ENCODE peak calls at places on chromosomes 2 and 18, in eight cellular contexts. N is cardiac muscle cell; P is PC-9; Z is CD4-positive, alpha-beta T cell; F is neural crest cell; G is AG10803; B is epithelial cell of esophagus; A is type B pancreatic cell. J is an unnamed sample.

GRCh38 chr2:39494784-39495251 is 57.7 kb upstream of the MAP4K3 start:
- DNase-seq in N (peak), P (peak), Z (no peak), F (no peak), G (peak), B (peak), A (no peak), J (peak)

GRCh38 chr2:96715658-96716057 is 24.2 kb downstream of the LMAN2L start:
- DNase-seq in N (peak), P (no peak), Z (no peak), F (no peak), G (peak), B (peak), A (no peak), J (no peak)

GRCh38 chr2:44777542-44777941 is 164.0 kb upstream of the SIX3 start:
- DNase-seq in N (peak), P (no peak), Z (no peak), F (no peak), G (no peak), B (peak), A (no peak), J (peak)

GRCh38 chr2:68746408-68746807 is 11.8 kb downstream of the ARHGAP25 start:
- DNase-seq in N (no peak), P (no peak), Z (no peak), F (no peak), G (no peak), B (no peak), A (no peak), J (no peak)

GRCh38 chr2:233905945-233906344 is 11.2 kb upstream of the TRPM8 start:
- DNase-seq in N (no peak), P (no peak), Z (no peak), F (no peak), G (no peak), B (no peak), A (no peak), J (no peak)

GRCh38 chr2:23618696-23619530 is 233.9 kb downstream of the KLHL29 start:
- DNase-seq in N (no peak), P (no peak), Z (no peak), F (no peak), G (no peak), B (peak), A (no peak), J (no peak)

GRCh38 chr2:1746174-1747064 is 2.1 kb upstream of the PXDN start:
- DNase-seq in N (no peak), P (no peak), Z (no peak), F (no peak), G (no peak), B (no peak), A (no peak), J (no peak)

GRCh38 chr2:105681927-105682326 is 62.8 kb upstream of the NCK2 start:
- DNase-seq in N (no peak), P (no peak), Z (no peak), F (no peak), G (no peak), B (no peak), A (no peak), J (no peak)

GRCh38 chr2:70962885-70963878 is 15.2 kb upstream of the ANKRD53 start:
- DNase-seq in N (no peak), P (no peak), Z (no peak), F (no peak), G (no peak), B (no peak), A (peak), J (no peak)

GRCh38 chr18:79556829-79557585 is 122.6 kb upstream of the CTDP1 start:
- DNase-seq in N (no peak), P (no peak), Z (no peak), F (no peak), G (no peak), B (no peak), A (no peak), J (no peak)

GRCh38 chr2:20242727-20243377 is 17.9 kb upstream of the SDC1 start:
- DNase-seq in N (no peak), P (no peak), Z (no peak), F (no peak), G (no peak), B (no peak), A (no peak), J (no peak)

GRCh38 chr2:54704688-54705605 is 18.5 kb upstream of the EML6 start:
- DNase-seq in N (peak), P (peak), Z (no peak), F (no peak), G (peak), B (peak), A (no peak), J (no peak)

GRCh38 chr2:68994864-68995263 is 18.1 kb upstream of the ANTXR1 start:
- DNase-seq in N (peak), P (peak), Z (no peak), F (no peak), G (peak), B (no peak), A (no peak), J (no peak)

GRCh38 chr2:60368437-60368836 is 185.0 kb downstream of the BCL11A start:
- DNase-seq in N (no peak), P (no peak), Z (no peak), F (no peak), G (no peak), B (no peak), A (no peak), J (no peak)

GRCh38 chr18:58335223-58335622 is 291.2 kb downstream of the NEDD4L start:
- DNase-seq in N (no peak), P (no peak), Z (no peak), F (no peak), G (no peak), B (no peak), A (no peak), J (peak)

GRCh38 chr18:58336605-58337004 is 292.3 kb downstream of the ALPK2 start:
- DNase-seq in N (no peak), P (no peak), Z (no peak), F (no peak), G (no peak), B (peak), A (no peak), J (no peak)

GRCh38 chr18:58337285-58337684 is 291.6 kb downstream of the ALPK2 start:
- DNase-seq in N (no peak), P (no peak), Z (no peak), F (no peak), G (no peak), B (no peak), A (no peak), J (no peak)

GRCh38 chr18:58334061-58334460 is 290.0 kb downstream of the NEDD4L start:
- DNase-seq in N (no peak), P (no peak), Z (no peak), F (no peak), G (no peak), B (no peak), A (no peak), J (no peak)

GRCh38 chr18:58335821-58336220 is 291.8 kb downstream of the NEDD4L start:
- DNase-seq in N (no peak), P (no peak), Z (no peak), F (no peak), G (no peak), B (no peak), A (no peak), J (no peak)
- TF ChIP-seq CTCF in N (peak), P (no peak), Z (no peak), F (peak), G (peak), B (no peak), A (peak), J (no peak)

DNA sequence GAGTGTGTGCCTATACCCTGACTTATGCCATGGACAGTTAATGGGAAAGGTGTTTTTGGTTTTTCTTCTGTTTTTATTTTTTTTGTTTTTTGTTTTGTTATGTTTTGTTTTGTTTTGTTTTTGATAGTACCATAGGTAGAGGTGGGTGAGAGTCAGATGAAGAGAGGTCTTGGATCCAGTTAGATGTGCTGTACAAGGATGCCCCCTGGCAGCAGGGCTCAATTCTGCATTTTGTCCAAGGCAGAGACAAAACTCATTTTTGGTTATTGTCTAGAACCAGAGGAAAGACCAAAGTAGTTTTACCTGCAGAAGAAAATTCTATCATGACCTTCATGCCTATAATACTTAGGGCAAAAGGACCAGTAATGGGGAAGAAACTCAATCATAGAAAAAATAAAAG is 48.5 kb downstream of the SLC5A7 start:
- DNase-seq in N (no peak), P (no peak), Z (no peak), F (no peak), G (no peak), B (no peak), A (no peak), J (no peak)
- TF ChIP-seq CTCF in N (no peak), P (peak), Z (no peak), F (peak), G (no peak), B (peak), A (peak), J (no peak)

GRCh38 chr18:23236876-23237468 is 101.7 kb downstream of the CABLES1 start:
- DNase-seq in N (no peak), P (no peak), Z (no peak), F (no peak), G (no peak), B (no peak), A (no peak), J (no peak)

GRCh38 chr18:23239350-23239692 is 104.0 kb downstream of the CABLES1 start:
- DNase-seq in N (no peak), P (no peak), Z (no peak), F (no peak), G (no peak), B (no peak), A (no peak), J (no peak)

GRCh38 chr18:23238152-23238531 is 102.9 kb downstream of the CABLES1 start:
- DNase-seq in N (peak), P (no peak), Z (no peak), F (no peak), G (peak), B (no peak), A (no peak), J (no peak)

GRCh38 chr18:23238651-23239349 is 103.5 kb downstream of the CABLES1 start:
- DNase-seq in N (peak), P (no peak), Z (no peak), F (no peak), G (peak), B (no peak), A (no peak), J (no peak)

DNA sequence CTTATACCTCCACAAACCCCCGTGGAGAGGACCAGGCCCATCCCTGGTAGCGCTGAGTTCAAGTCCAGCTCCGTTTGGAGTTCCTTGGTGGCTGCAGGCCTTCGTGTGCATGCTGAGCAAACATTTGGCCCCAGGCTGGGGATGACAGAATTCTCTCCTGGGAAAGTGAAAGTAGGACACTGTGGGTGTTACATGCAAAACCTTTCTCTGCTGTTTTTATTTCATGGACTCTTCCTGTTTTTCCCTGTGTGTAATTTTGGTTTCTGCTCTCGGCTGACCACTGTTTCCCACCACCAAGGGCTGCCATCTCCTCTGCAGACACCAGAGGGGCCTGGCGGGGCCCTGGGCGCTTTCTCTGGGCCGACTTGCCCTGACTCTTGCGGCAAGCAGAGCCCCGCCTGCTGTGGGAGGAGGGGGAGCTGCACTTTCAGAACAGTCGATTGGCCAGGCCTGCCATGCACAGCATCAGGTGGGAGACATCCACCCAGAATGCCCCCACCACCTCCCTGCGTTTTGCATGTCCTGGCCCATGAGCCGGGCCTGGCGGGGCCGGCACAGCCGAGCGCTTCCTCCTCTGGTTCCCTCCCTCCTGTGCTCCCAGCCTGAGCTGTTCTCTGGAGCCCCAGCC is 102.4 kb downstream of the CABLES1 start:
- DNase-seq in N (peak), P (no peak), Z (peak), F (peak), G (peak), B (peak), A (no peak), J (no peak)
- TF ChIP-seq CTCF in N (peak), P (no peak), Z (no peak), F (no peak), G (peak), B (peak), A (peak), J (no peak)

GRCh38 chr2:224042191-224042696 is 3.2 kb upstream of the SERPINE2 start:
- DNase-seq in N (peak), P (no peak), Z (no peak), F (no peak), G (no peak), B (no peak), A (no peak), J (no peak)
- TF ChIP-seq CTCF in N (no peak), P (no peak), Z (no peak), F (no peak), G (no peak), B (no peak), A (no peak), J (no peak)

GRCh38 chr2:134722728-134723127 is 3.9 kb upstream of the TMEM163 start:
- DNase-seq in N (no peak), P (no peak), Z (no peak), F (no peak), G (no peak), B (no peak), A (no peak), J (no peak)
- TF ChIP-seq CTCF in N (no peak), P (peak), Z (no peak), F (peak), G (no peak), B (peak), A (peak), J (peak)

DNA sequence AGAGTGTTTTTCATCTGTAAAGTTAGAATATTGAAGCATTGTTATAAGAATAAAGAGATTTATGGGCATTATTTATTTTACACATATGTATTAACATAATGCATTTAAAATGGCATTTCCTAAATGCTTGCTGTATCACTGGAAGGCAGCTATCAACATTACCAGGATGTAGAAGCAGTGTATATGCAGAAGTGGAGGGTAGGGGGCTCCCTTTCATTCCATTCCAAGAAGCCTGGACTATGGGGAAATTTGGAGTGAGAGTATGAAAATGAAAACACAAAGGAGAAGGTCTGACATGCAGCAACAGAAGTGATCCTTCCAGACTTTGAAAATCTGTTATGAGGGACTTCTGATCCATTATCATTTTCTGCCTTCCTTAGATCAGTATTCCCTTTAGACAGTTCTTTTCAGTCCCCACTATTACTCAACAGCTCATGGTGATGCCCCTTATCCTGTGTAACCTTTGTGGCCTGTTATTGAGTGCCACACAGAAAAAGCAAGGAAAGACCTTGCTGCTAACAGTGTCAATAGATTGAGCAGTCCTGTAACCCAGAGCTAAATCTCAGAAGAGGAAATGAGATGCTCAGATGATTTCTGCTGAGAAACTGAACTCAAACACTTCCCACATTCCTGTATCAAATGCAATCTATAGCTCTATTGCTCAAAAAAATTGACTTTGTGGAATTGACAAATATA is 216.6 kb downstream of the HNMT start:
- DNase-seq in N (peak), P (no peak), Z (no peak), F (no peak), G (no peak), B (no peak), A (no peak), J (no peak)
- TF ChIP-seq CTCF in N (no peak), P (no peak), Z (no peak), F (no peak), G (no peak), B (no peak), A (peak), J (no peak)

GRCh38 chr2:29239209-29239960 is 124.2 kb downstream of the CLIP4 start:
- DNase-seq in N (no peak), P (no peak), Z (no peak), F (no peak), G (no peak), B (no peak), A (no peak), J (no peak)

GRCh38 chr2:29241341-29241740 is 126.1 kb downstream of the CLIP4 start:
- DNase-seq in N (no peak), P (no peak), Z (no peak), F (no peak), G (no peak), B (no peak), A (no peak), J (no peak)

GRCh38 chr2:29236074-29236473 is 120.9 kb downstream of the CLIP4 start:
- DNase-seq in N (no peak), P (no peak), Z (no peak), F (no peak), G (no peak), B (no peak), A (no peak), J (no peak)

GRCh38 chr2:29235411-29235810 is 120.2 kb downstream of the CLIP4 start:
- DNase-seq in N (no peak), P (no peak), Z (no peak), F (no peak), G (no peak), B (no peak), A (no peak), J (no peak)

DNA sequence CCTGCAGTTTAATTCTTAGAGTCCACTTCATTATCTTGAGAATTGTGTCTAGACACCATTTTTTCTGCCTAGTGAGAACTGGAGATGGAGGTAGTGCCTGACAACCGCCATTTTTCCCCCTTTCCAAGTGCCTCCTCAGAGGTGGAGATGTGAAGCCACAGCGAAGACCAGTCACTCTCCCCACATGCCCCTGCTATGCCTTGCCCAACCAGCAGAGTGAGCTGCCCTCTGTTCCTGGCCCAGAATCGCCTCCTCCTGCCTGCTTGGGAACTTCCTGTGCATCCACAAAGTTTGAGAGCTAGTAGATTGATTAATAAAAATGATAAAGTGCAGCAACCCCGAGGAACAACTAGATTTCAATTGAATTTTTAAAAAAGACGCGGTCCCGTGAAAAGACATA is 123.3 kb downstream of the CLIP4 start:
- DNase-seq in N (peak), P (no peak), Z (no peak), F (no peak), G (peak), B (peak), A (no peak), J (no peak)
- TF ChIP-seq CTCF in N (peak), P (peak), Z (no peak), F (peak), G (peak), B (peak), A (peak), J (peak)

GRCh38 chr2:128581849-128582244 is 263.2 kb upstream of the HS6ST1 start:
- DNase-seq in N (no peak), P (no peak), Z (no peak), F (no peak), G (no peak), B (no peak), A (no peak), J (no peak)

GRCh38 chr2:128580988-128581848 is 262.6 kb upstream of the HS6ST1 start:
- DNase-seq in N (no peak), P (no peak), Z (no peak), F (no peak), G (no peak), B (no peak), A (peak), J (no peak)

GRCh38 chr2:128579825-128580224 is 261.2 kb upstream of the HS6ST1 start:
- DNase-seq in N (no peak), P (no peak), Z (no peak), F (no peak), G (no peak), B (no peak), A (no peak), J (no peak)

GRCh38 chr2:128585706-128586105 is 267.0 kb upstream of the HS6ST1 start:
- DNase-seq in N (peak), P (peak), Z (no peak), F (no peak), G (peak), B (peak), A (no peak), J (no peak)

DNA sequence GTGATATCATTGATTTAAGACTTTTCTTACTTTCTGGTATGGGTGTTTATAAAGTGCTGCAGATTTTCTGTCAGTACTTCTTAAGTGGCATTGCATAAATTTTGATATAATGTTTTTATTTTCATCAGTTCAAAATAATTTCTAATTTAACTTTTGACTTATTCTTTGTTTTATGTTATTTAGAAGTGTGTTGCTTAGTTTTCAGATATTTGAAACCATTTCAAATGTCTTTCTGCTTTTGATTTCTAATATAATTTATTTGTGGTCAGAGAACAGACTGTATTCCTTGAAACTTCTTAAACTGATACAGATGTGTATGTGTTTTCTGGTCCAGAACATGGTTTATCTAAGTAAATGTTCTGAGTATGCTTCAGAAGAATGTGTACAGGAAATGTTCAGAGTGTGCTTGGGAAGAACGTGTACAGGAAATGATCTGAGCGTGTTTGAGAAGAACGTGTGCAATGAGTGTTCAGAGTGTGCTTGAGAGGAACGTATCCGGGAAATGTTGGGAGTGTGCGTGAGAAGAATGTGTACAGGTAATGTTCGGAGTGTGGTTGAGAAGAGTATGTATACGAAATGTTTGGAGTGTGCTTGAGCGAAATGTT is 265.7 kb upstream of the HS6ST1 start:
- DNase-seq in N (peak), P (no peak), Z (no peak), F (no peak), G (peak), B (no peak), A (no peak), J (no peak)
- TF ChIP-seq CTCF in N (no peak), P (no peak), Z (no peak), F (no peak), G (no peak), B (no peak), A (no peak), J (no peak)

GRCh38 chr2:55926246-55926645 is 2.7 kb upstream of the EFEMP1 start:
- DNase-seq in N (no peak), P (no peak), Z (no peak), F (no peak), G (no peak), B (no peak), A (no peak), J (no peak)
- TF ChIP-seq CTCF in N (no peak), P (no peak), Z (no peak), F (no peak), G (no peak), B (no peak), A (no peak), J (no peak)

J was measured in nephron progenitor cell.